ENCODE peak calls at places on chromosome 2, in six cellular contexts. One of them, this sample, is unnamed.

GRCh38 chr2:102226612-102227351 is 40.0 kb downstream of the IL1RL2 start:
- ATAC-seq in K562: no peak
- ATAC-seq in psoas muscle: no peak
- ATAC-seq in pancreas: peak; percentile 3
- ATAC-seq in heart right ventricle: no peak
- ATAC-seq in right cardiac atrium: peak; percentile 45
- ATAC-seq in this sample: no peak

GRCh38 chr2:2787301-2787907 is 456.3 kb upstream of the MYT1L start:
- ATAC-seq in right cardiac atrium: peak; percentile 52
- ATAC-seq in psoas muscle: no peak
- ATAC-seq in pancreas: no peak
- ATAC-seq in K562: no peak
- ATAC-seq in heart right ventricle: peak; percentile 74
- ATAC-seq in this sample: no peak

GRCh38 chr2:74464406-74464805 is 776 bp downstream of the MOGS start:
- ATAC-seq in psoas muscle: peak; percentile 4
- ATAC-seq in right cardiac atrium: peak; percentile 6
- ATAC-seq in K562: peak; percentile 22
- ATAC-seq in pancreas: peak; percentile 2
- ATAC-seq in heart right ventricle: peak; percentile 1
- ATAC-seq in this sample: no peak

GRCh38 chr2:69601179-69601612 is 42.3 kb downstream of the AAK1 start:
- ATAC-seq in psoas muscle: peak; percentile 81
- ATAC-seq in heart right ventricle: peak; percentile 91
- ATAC-seq in right cardiac atrium: peak; percentile 88
- ATAC-seq in pancreas: peak; percentile 73
- ATAC-seq in K562: peak; percentile 90
- ATAC-seq in this sample: no peak

GRCh38 chr2:38010995-38011394 is 65.0 kb downstream of the CYP1B1 start:
- ATAC-seq in heart right ventricle: no peak
- ATAC-seq in psoas muscle: no peak
- ATAC-seq in pancreas: peak; percentile 48
- ATAC-seq in right cardiac atrium: no peak
- ATAC-seq in K562: no peak
- ATAC-seq in this sample: no peak

GRCh38 chr2:216281316-216281715 is 91.0 kb downstream of the MARCHF4 start:
- ATAC-seq in right cardiac atrium: no peak
- ATAC-seq in heart right ventricle: no peak
- ATAC-seq in psoas muscle: no peak
- ATAC-seq in pancreas: no peak
- ATAC-seq in K562: no peak
- ATAC-seq in this sample: no peak

GRCh38 chr2:217551229-217551909 is 451.4 kb downstream of the TNS1 start:
- ATAC-seq in right cardiac atrium: no peak
- ATAC-seq in heart right ventricle: no peak
- ATAC-seq in psoas muscle: peak; percentile 64
- ATAC-seq in pancreas: no peak
- ATAC-seq in K562: no peak
- ATAC-seq in this sample: no peak

GRCh38 chr2:10449838-10450691 is 1.9 kb upstream of the ODC1 start:
- ATAC-seq in K562: no peak
- ATAC-seq in right cardiac atrium: peak; percentile 53
- ATAC-seq in pancreas: no peak
- ATAC-seq in psoas muscle: no peak
- ATAC-seq in heart right ventricle: no peak
- ATAC-seq in this sample: no peak

GRCh38 chr2:29367986-29368677 is 252.9 kb downstream of the CLIP4 start:
- ATAC-seq in pancreas: peak; percentile 2
- ATAC-seq in heart right ventricle: no peak
- ATAC-seq in right cardiac atrium: no peak
- ATAC-seq in psoas muscle: no peak
- ATAC-seq in K562: no peak
- ATAC-seq in this sample: no peak

GRCh38 chr2:174125151-174125550 is 123.2 kb downstream of the OLA1 start:
- ATAC-seq in pancreas: no peak
- ATAC-seq in heart right ventricle: no peak
- ATAC-seq in psoas muscle: no peak
- ATAC-seq in K562: no peak
- ATAC-seq in right cardiac atrium: no peak
- ATAC-seq in this sample: no peak

GRCh38 chr2:167264380-167264779 is 376.1 kb downstream of the XIRP2 start:
- ATAC-seq in right cardiac atrium: no peak
- ATAC-seq in heart right ventricle: peak; percentile 53
- ATAC-seq in pancreas: peak; percentile 52
- ATAC-seq in psoas muscle: peak; percentile 43
- ATAC-seq in K562: no peak
- ATAC-seq in this sample: no peak

GRCh38 chr2:84532291-84532690 is 16.0 kb downstream of the DNAH6 start:
- ATAC-seq in heart right ventricle: no peak
- ATAC-seq in K562: no peak
- ATAC-seq in right cardiac atrium: no peak
- ATAC-seq in psoas muscle: no peak
- ATAC-seq in pancreas: no peak
- ATAC-seq in this sample: no peak

GRCh38 chr2:239308696-239309397 is 92.0 kb downstream of the HDAC4 start:
- ATAC-seq in heart right ventricle: no peak
- ATAC-seq in pancreas: no peak
- ATAC-seq in K562: no peak
- ATAC-seq in psoas muscle: peak; percentile 31
- ATAC-seq in right cardiac atrium: peak; percentile 40
- ATAC-seq in this sample: peak; percentile 53

GRCh38 chr2:54494087-54494486 is 38.0 kb downstream of the SPTBN1 start:
- ATAC-seq in right cardiac atrium: no peak
- ATAC-seq in heart right ventricle: no peak
- ATAC-seq in K562: no peak
- ATAC-seq in psoas muscle: no peak
- ATAC-seq in pancreas: no peak
- ATAC-seq in this sample: no peak

GRCh38 chr2:241445426-241445825 is 63.0 kb downstream of the STK25 start:
- ATAC-seq in heart right ventricle: no peak
- ATAC-seq in right cardiac atrium: no peak
- ATAC-seq in pancreas: no peak
- ATAC-seq in psoas muscle: no peak
- ATAC-seq in K562: no peak
- ATAC-seq in this sample: no peak

GRCh38 chr2:9556121-9556869 is 665 bp upstream of the ADAM17 start:
- ATAC-seq in right cardiac atrium: peak; percentile 56
- ATAC-seq in pancreas: peak; percentile 71
- ATAC-seq in K562: peak; percentile 24
- ATAC-seq in psoas muscle: peak; percentile 61
- ATAC-seq in heart right ventricle: peak; percentile 63
- ATAC-seq in this sample: peak; percentile 49

GRCh38 chr2:132374551-132374950 is 42.1 kb upstream of the GPR39 start:
- ATAC-seq in right cardiac atrium: no peak
- ATAC-seq in heart right ventricle: no peak
- ATAC-seq in pancreas: peak; percentile 69
- ATAC-seq in K562: no peak
- ATAC-seq in psoas muscle: no peak
- ATAC-seq in this sample: peak; percentile 94

GRCh38 chr2:230716588-230716987 is 3.9 kb downstream of the CAB39 start:
- ATAC-seq in K562: no peak
- ATAC-seq in heart right ventricle: no peak
- ATAC-seq in right cardiac atrium: no peak
- ATAC-seq in psoas muscle: no peak
- ATAC-seq in pancreas: no peak
- ATAC-seq in this sample: no peak

GRCh38 chr2:170462433-170463205 is 252.5 kb upstream of the SP5 start:
- ATAC-seq in right cardiac atrium: no peak
- ATAC-seq in pancreas: no peak
- ATAC-seq in heart right ventricle: no peak
- ATAC-seq in psoas muscle: no peak
- ATAC-seq in K562: peak; percentile 90
- ATAC-seq in this sample: no peak

GRCh38 chr2:219870023-219870422 is 242.6 kb downstream of the SLC4A3 start:
- ATAC-seq in heart right ventricle: peak; percentile 35
- ATAC-seq in K562: no peak
- ATAC-seq in psoas muscle: no peak
- ATAC-seq in right cardiac atrium: peak; percentile 25
- ATAC-seq in pancreas: no peak
- ATAC-seq in this sample: no peak

GRCh38 chr2:136132840-136133570 is 15.1 kb upstream of the CXCR4 start:
- ATAC-seq in pancreas: no peak
- ATAC-seq in right cardiac atrium: no peak
- ATAC-seq in heart right ventricle: no peak
- ATAC-seq in K562: no peak
- ATAC-seq in psoas muscle: no peak
- ATAC-seq in this sample: no peak

GRCh38 chr2:16406497-16406896 is 259.1 kb downstream of the CYRIA start:
- ATAC-seq in right cardiac atrium: no peak
- ATAC-seq in K562: no peak
- ATAC-seq in pancreas: no peak
- ATAC-seq in heart right ventricle: no peak
- ATAC-seq in psoas muscle: no peak
- ATAC-seq in this sample: no peak

GRCh38 chr2:68429311-68429826 is 37.7 kb downstream of the FBXO48 start:
- ATAC-seq in heart right ventricle: no peak
- ATAC-seq in psoas muscle: no peak
- ATAC-seq in pancreas: no peak
- ATAC-seq in K562: peak; percentile 78
- ATAC-seq in right cardiac atrium: no peak
- ATAC-seq in this sample: no peak
- H3K4me1 ChIP-seq in heart right ventricle: peaks cover 12% of the 10 kb centered on the region
- H3K4me1 ChIP-seq in psoas muscle: no peaks in the 10 kb centered on the region
- H3K4me1 ChIP-seq in pancreas: no peaks in the 10 kb centered on the region
- H3K4me1 ChIP-seq in K562: peaks cover 19% of the 10 kb centered on the region
- H3K4me1 ChIP-seq in right cardiac atrium: peaks cover 3% of the 10 kb centered on the region
- H3K4me1 ChIP-seq in this sample: peaks cover 23% of the 10 kb centered on the region

DNA sequence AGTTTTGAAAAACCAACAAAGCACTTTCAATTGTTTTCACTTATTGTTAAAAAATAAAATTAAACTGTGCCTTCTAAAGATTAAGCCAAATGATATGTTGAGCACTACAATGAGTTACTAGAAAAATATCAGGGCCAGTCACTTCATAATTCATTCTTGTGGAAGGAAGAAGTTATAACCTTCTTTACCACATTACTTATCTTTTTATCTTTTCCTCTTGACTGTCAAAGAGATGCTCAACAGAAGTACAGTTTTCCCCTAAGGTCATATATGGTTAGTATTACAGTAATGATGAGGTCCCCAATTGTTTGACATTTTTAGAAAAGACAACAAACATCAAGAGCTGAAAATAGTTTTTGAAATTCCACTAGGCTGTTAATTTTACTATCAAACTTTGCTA is 9.4 kb downstream of the PELI1 start:
- ATAC-seq in right cardiac atrium: no peak
- ATAC-seq in K562: no peak
- ATAC-seq in heart right ventricle: no peak
- ATAC-seq in pancreas: no peak
- ATAC-seq in psoas muscle: no peak
- ATAC-seq in this sample: no peak
- H3K4me1 ChIP-seq in right cardiac atrium: no peaks in the 10 kb centered on the region
- H3K4me1 ChIP-seq in K562: peaks cover 3% of the 10 kb centered on the region
- H3K4me1 ChIP-seq in heart right ventricle: peaks cover 95% of the 10 kb centered on the region
- H3K4me1 ChIP-seq in pancreas: no peaks in the 10 kb centered on the region
- H3K4me1 ChIP-seq in psoas muscle: no peaks in the 10 kb centered on the region
- H3K4me1 ChIP-seq in this sample: no peaks in the 10 kb centered on the region

DNA sequence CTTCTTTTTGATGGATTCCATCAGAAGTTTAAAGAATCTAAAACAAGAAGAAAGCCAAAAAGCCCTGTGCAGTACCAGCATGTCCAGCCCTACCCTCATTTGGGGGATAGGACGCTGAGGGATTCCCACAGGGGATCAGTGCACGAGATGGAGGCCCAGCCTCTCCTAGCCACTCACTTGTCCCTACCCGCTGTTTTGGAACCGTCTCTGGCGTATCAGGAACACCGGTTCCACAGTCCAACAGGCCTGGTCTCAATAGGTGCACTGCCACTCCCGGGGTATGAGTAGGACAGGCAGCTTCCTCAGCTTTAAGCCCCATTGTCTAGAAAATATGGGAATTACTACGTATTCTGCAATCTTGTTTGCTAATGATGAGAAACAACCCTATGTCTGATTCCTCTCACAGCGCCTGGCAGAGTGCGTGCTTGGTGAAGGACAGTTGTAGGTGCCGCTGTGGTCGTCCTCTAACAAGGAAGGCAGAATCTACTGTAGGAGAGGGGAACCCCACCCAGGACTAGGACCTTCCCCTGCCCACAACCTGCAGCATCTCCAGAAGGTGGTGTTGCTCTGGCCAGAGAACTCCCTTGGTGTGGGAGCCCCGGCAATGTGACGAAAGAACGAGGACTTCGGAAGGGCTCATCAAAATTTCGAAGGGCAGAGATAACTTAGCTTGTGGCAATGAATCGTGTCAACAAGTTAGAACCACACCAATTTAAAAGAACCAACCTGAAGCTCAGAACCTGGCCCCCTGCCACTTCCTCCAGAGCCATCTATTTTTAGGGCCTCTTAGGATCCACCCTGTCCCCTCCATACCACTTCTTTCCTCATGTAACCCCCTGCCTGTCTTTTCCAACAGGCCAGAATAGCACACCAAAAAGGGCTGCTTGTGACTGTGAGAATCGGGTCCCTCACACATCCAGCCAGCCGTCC is 71.7 kb downstream of the POLR1A start:
- ATAC-seq in heart right ventricle: peak; percentile 1
- ATAC-seq in psoas muscle: no peak
- ATAC-seq in pancreas: no peak
- ATAC-seq in K562: no peak
- ATAC-seq in right cardiac atrium: no peak
- ATAC-seq in this sample: no peak
- H3K4me1 ChIP-seq in heart right ventricle: peaks cover 58% of the 10 kb centered on the region
- H3K4me1 ChIP-seq in psoas muscle: peaks cover 57% of the 10 kb centered on the region
- H3K4me1 ChIP-seq in pancreas: peaks cover 27% of the 10 kb centered on the region
- H3K4me1 ChIP-seq in K562: peaks cover 9% of the 10 kb centered on the region
- H3K4me1 ChIP-seq in right cardiac atrium: peaks cover 18% of the 10 kb centered on the region
- H3K4me1 ChIP-seq in this sample: no peaks in the 10 kb centered on the region

GRCh38 chr2:237718277-237718634 is 80.3 kb upstream of the RBM44 start:
- ATAC-seq in psoas muscle: no peak
- ATAC-seq in K562: no peak
- ATAC-seq in heart right ventricle: no peak
- ATAC-seq in right cardiac atrium: no peak
- ATAC-seq in pancreas: no peak
- ATAC-seq in this sample: no peak

GRCh38 chr2:237720962-237721361 is 77.6 kb upstream of the RBM44 start:
- ATAC-seq in pancreas: peak; percentile 37
- ATAC-seq in right cardiac atrium: no peak
- ATAC-seq in heart right ventricle: peak; percentile 18
- ATAC-seq in psoas muscle: peak; percentile 91
- ATAC-seq in K562: no peak
- ATAC-seq in this sample: no peak

GRCh38 chr2:237722616-237723015 is 76.0 kb upstream of the RBM44 start:
- ATAC-seq in pancreas: no peak
- ATAC-seq in psoas muscle: no peak
- ATAC-seq in K562: no peak
- ATAC-seq in right cardiac atrium: no peak
- ATAC-seq in heart right ventricle: no peak
- ATAC-seq in this sample: no peak

GRCh38 chr2:237721828-237722227 is 76.8 kb upstream of the RBM44 start:
- ATAC-seq in heart right ventricle: no peak
- ATAC-seq in psoas muscle: no peak
- ATAC-seq in pancreas: no peak
- ATAC-seq in K562: no peak
- ATAC-seq in right cardiac atrium: no peak
- ATAC-seq in this sample: no peak

GRCh38 chr2:237720444-237720843 is 78.1 kb upstream of the RBM44 start:
- ATAC-seq in right cardiac atrium: no peak
- ATAC-seq in pancreas: no peak
- ATAC-seq in psoas muscle: no peak
- ATAC-seq in K562: no peak
- ATAC-seq in heart right ventricle: no peak
- ATAC-seq in this sample: no peak
- H3K4me1 ChIP-seq in right cardiac atrium: peaks cover 6% of the 10 kb centered on the region
- H3K4me1 ChIP-seq in pancreas: peaks cover 1% of the 10 kb centered on the region
- H3K4me1 ChIP-seq in psoas muscle: peaks cover 79% of the 10 kb centered on the region
- H3K4me1 ChIP-seq in K562: peaks cover 3% of the 10 kb centered on the region
- H3K4me1 ChIP-seq in heart right ventricle: peaks cover 72% of the 10 kb centered on the region
- H3K4me1 ChIP-seq in this sample: peaks cover 4% of the 10 kb centered on the region

GRCh38 chr2:119220720-119221301 is 2.8 kb upstream of the STEAP3 start:
- ATAC-seq in psoas muscle: no peak
- ATAC-seq in K562: no peak
- ATAC-seq in pancreas: no peak
- ATAC-seq in heart right ventricle: no peak
- ATAC-seq in right cardiac atrium: no peak
- ATAC-seq in this sample: no peak
- H3K4me1 ChIP-seq in psoas muscle: peaks cover 16% of the 10 kb centered on the region
- H3K4me1 ChIP-seq in K562: peaks cover 29% of the 10 kb centered on the region
- H3K4me1 ChIP-seq in pancreas: peaks cover 24% of the 10 kb centered on the region
- H3K4me1 ChIP-seq in heart right ventricle: peaks cover 32% of the 10 kb centered on the region
- H3K4me1 ChIP-seq in right cardiac atrium: peaks cover 3% of the 10 kb centered on the region
- H3K4me1 ChIP-seq in this sample: peaks cover 3% of the 10 kb centered on the region